ENCODE peak calls at places on chromosomes 6 and 20, in seven cellular contexts. R, G, S, Y, A, Z and V are unnamed samples.

GRCh38 chr6:148407372-148407771 is 64.7 kb downstream of the SASH1 start:
- DNase-seq in R (peak), G (no peak), S (no peak), Y (peak), A (peak), Z (peak), V (peak)

GRCh38 chr20:19431308-19431685 is 218.9 kb downstream of the SLC24A3 start:
- DNase-seq in R (no peak), G (no peak), S (no peak), Y (no peak), A (no peak), Z (no peak), V (no peak)

GRCh38 chr20:40532103-40532502 is 156.9 kb downstream of the MAFB start:
- DNase-seq in R (no peak), G (peak), S (no peak), Y (no peak), A (no peak), Z (peak), V (no peak)

GRCh38 chr6:143515766-143516355 is 4.3 kb upstream of the FUCA2 start:
- DNase-seq in R (no peak), G (no peak), S (no peak), Y (no peak), A (no peak), Z (no peak), V (no peak)

GRCh38 chr20:52031574-52032303 is 159.8 kb downstream of the ZFP64 start:
- DNase-seq in R (peak), G (no peak), S (no peak), Y (peak), A (peak), Z (peak), V (peak)

GRCh38 chr6:38783436-38784228 is 68.5 kb downstream of the DNAH8 start:
- DNase-seq in R (no peak), G (peak), S (no peak), Y (no peak), A (no peak), Z (no peak), V (no peak)

GRCh38 chr6:127518212-127518709 is 874 bp downstream of the MTCL3 start:
- DNase-seq in R (no peak), G (peak), S (peak), Y (no peak), A (no peak), Z (no peak), V (no peak)

GRCh38 chr6:105005446-105005845 is 48.5 kb downstream of the LIN28B start:
- DNase-seq in R (no peak), G (no peak), S (no peak), Y (no peak), A (no peak), Z (no peak), V (no peak)

GRCh38 chr6:108702106-108702851 is 141.6 kb downstream of the FOXO3 start:
- DNase-seq in R (no peak), G (no peak), S (no peak), Y (no peak), A (no peak), Z (peak), V (no peak)

GRCh38 chr6:47859132-47859531 is 77.3 kb downstream of the OPN5 start:
- DNase-seq in R (no peak), G (no peak), S (no peak), Y (no peak), A (no peak), Z (no peak), V (no peak)

GRCh38 chr20:11894072-11894471 is 23.6 kb upstream of the BTBD3 start:
- DNase-seq in R (no peak), G (no peak), S (no peak), Y (no peak), A (no peak), Z (no peak), V (no peak)

GRCh38 chr20:11890331-11891080 is 27.2 kb upstream of the BTBD3 start:
- DNase-seq in R (peak), G (peak), S (peak), Y (peak), A (peak), Z (peak), V (peak)

GRCh38 chr20:11891827-11892521 is 25.7 kb upstream of the BTBD3 start:
- DNase-seq in R (no peak), G (peak), S (peak), Y (peak), A (peak), Z (peak), V (no peak)

GRCh38 chr20:11888648-11889047 is 29.0 kb upstream of the BTBD3 start:
- DNase-seq in R (no peak), G (no peak), S (no peak), Y (no peak), A (no peak), Z (no peak), V (no peak)

GRCh38 chr20:11891081-11891826 is 26.4 kb upstream of the BTBD3 start:
- DNase-seq in R (no peak), G (peak), S (peak), Y (no peak), A (peak), Z (peak), V (no peak)
- H3K4me3 ChIP-seq in R (peak), G (peak), S (peak), Y (peak), A (peak), Z (peak), V (peak)

DNA sequence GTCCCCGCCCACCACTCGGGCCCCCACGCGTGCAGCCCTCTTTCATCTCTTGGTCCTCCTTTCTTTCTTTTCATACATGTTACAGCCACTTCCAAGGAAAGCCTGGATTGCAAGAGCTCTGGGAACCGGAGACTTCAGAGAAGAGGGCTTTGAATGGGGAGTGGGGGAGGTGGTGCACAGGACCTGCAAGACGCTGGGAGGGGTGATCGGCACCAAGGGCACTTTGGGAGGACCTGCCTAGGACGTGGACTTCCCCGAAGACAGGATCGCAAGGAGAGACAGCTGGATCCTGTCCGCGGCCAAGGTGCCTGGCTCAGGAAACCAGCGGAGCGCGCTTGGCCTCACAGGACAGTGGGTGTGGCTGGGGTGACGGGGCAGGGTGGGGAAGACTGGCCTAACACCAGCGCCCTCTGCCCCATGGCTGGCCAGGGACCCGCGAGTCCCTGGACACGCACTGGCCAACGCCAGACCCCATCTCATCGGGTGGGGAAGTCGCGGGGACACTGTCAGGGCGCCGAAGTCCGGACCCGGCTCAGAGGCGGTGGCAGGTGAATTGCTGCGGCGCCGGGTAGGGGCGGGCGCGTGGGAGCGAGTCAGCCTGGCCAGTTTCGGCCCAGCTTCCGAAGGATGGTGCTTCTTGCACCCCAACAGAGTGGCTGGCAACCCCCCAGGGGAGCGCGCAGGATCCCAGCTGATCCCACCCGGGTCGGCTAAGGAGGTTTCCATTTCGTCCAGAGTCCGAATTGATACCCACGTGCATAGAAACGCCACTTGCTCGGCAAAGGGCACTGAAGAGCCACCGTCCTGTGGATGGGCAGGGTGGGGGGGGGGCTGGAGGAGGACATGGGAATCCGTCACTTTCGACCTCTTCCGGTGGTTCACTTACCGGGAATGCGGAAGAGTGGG is 714 bp upstream of the THBD start:
- DNase-seq in R (no peak), G (no peak), S (peak), Y (no peak), A (peak), Z (peak), V (no peak)
- H3K4me3 ChIP-seq in R (peak), G (no peak), S (peak), Y (peak), A (peak), Z (peak), V (peak)

GRCh38 chr6:317068-317451 is 24.8 kb downstream of the DUSP22 start:
- DNase-seq in R (no peak), G (no peak), S (no peak), Y (no peak), A (no peak), Z (no peak), V (no peak)
- H3K4me3 ChIP-seq in R (no peak), G (no peak), S (no peak), Y (no peak), A (no peak), Z (no peak), V (no peak)

GRCh38 chr6:100460650-100461204 is 4.0 kb downstream of the SIM1 start:
- DNase-seq in R (no peak), G (no peak), S (peak), Y (no peak), A (peak), Z (peak), V (no peak)
- H3K4me3 ChIP-seq in R (peak), G (peak), S (peak), Y (no peak), A (peak), Z (no peak), V (peak)

GRCh38 chr6:137489410-137490371 is 4.5 kb downstream of the OLIG3 start:
- DNase-seq in R (no peak), G (no peak), S (no peak), Y (no peak), A (no peak), Z (no peak), V (no peak)
- H3K4me3 ChIP-seq in R (no peak), G (peak), S (no peak), Y (no peak), A (no peak), Z (no peak), V (no peak)

GRCh38 chr6:164216839-164217238 is 802.3 kb downstream of the QKI start:
- DNase-seq in R (no peak), G (no peak), S (no peak), Y (no peak), A (no peak), Z (no peak), V (no peak)

GRCh38 chr6:164214066-164214465 is 799.5 kb downstream of the QKI start:
- DNase-seq in R (no peak), G (no peak), S (no peak), Y (no peak), A (no peak), Z (no peak), V (no peak)

DNA sequence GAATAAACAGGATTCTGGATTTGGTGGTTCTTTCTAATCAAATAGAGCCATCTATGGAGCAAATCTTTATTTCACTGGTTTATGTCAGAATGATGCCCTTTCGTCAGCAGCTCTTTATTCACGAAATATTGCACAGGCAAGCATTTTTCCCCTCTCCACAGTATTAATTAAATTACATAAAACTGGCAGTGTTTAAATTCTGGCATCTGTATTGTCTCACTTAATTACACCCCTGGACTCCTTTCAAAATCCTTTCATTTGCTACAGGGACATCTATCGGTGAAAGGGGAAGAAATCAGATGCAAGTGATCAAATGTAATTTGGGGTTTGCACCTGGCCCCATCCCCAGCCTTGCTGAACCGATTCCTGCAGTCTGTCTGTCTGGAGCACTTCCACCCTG is 801.9 kb downstream of the QKI start:
- DNase-seq in R (no peak), G (no peak), S (no peak), Y (no peak), A (no peak), Z (no peak), V (no peak)
- H3K4me3 ChIP-seq in R (no peak), G (no peak), S (no peak), Y (no peak), A (no peak), Z (no peak), V (no peak)

GRCh38 chr6:26324295-26324727 is 40.7 kb upstream of the BTN3A2 start:
- DNase-seq in R (no peak), G (no peak), S (no peak), Y (no peak), A (no peak), Z (no peak), V (no peak)

GRCh38 chr6:26327450-26328264 is 37.3 kb upstream of the BTN3A2 start:
- DNase-seq in R (no peak), G (peak), S (no peak), Y (no peak), A (peak), Z (peak), V (no peak)

GRCh38 chr6:26322645-26323482 is 42.1 kb upstream of the BTN3A2 start:
- DNase-seq in R (peak), G (peak), S (no peak), Y (peak), A (peak), Z (peak), V (peak)

GRCh38 chr6:26321005-26321404 is 44.0 kb upstream of the BTN3A2 start:
- DNase-seq in R (no peak), G (no peak), S (no peak), Y (no peak), A (no peak), Z (no peak), V (no peak)

GRCh38 chr6:26323525-26324294 is 41.3 kb upstream of the BTN3A2 start:
- DNase-seq in R (no peak), G (no peak), S (no peak), Y (no peak), A (no peak), Z (peak), V (no peak)
- H3K4me3 ChIP-seq in R (no peak), G (no peak), S (no peak), Y (no peak), A (no peak), Z (no peak), V (no peak)

GRCh38 chr6:5472583-5472982 is 211.3 kb downstream of the FARS2 start:
- DNase-seq in R (no peak), G (no peak), S (no peak), Y (no peak), A (no peak), Z (no peak), V (no peak)
- H3K4me3 ChIP-seq in R (no peak), G (peak), S (no peak), Y (no peak), A (no peak), Z (no peak), V (no peak)

DNA sequence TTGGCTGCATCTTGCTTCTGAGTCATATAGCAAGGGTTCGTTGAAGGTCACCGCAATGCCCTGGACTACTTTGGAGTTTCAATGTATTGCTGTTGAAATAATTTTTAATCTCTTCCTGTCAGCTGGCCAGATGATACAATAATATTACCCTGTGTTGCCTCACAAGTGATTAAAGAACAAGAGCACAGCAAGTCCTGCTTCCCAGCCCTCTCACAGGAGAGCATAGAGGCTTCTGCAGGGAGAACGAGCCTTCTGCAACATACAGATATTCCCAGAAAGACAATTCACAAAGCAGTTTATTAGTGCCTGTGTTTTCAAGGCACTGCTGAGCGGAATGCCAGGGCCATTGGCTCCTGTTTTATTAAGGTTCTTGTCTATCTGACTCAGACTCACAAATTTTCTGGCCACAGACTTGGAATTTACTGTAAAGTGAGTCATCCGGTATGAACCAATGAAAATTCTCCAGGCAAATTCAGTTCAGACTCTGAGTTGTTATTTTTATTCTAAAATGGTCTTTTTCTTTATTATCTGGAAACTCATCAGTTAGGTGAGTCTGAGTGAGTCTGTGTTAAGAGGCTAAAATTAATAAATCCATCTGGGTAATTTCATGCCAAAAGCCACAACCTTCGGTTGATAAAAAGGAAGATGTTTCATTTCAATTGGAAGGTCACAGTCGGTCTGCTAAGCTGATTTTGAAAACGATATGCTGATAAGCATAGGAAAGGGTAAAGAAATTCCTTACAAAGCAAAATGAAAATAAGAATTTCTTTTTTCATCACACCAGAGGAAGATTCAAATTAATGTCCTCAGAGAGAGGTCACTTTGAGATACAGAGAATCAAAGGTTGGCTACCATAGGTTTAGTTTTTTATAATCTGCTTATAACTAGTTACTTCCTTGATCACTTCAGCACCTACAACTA is 289.4 kb upstream of the STXBP5 start:
- DNase-seq in R (peak), G (no peak), S (peak), Y (peak), A (peak), Z (peak), V (peak)
- H3K4me3 ChIP-seq in R (peak), G (no peak), S (peak), Y (peak), A (peak), Z (no peak), V (peak)

DNA sequence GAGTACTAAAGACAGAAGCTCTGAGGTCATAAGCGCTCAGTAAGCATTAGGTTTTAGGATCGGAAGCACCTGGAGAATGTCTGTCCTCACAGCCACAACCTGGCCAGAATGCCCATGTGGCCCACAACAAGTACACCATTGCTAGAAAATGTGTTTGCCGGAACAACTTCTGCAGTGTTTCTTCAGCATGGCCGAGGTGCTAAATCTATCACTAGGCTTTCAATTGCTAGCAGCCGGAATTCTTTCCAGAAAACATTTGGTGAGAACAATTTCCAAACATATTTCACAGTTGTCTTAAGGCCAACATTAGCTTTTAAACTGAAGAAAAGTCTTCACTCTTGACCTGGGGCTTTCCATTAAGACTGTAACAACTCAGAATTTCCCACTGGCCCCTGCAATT is 18.2 kb upstream of the ADTRP start:
- DNase-seq in R (no peak), G (no peak), S (no peak), Y (no peak), A (no peak), Z (no peak), V (no peak)
- H3K4me3 ChIP-seq in R (no peak), G (no peak), S (no peak), Y (no peak), A (no peak), Z (no peak), V (no peak)